ENCODE peak calls at places on chromosomes 16 and 17, in nine cellular contexts. One of them, this sample, is unnamed.

GRCh38 chr16:84699147-84699711 is 571 bp upstream of the USP10 start:
- DNase-seq in mesenchymal stem cell: no peak
- DNase-seq in Right ventricle myocardium superior: no peak
- DNase-seq in fibroblast of lung: no peak
- DNase-seq in AG20443: no peak
- DNase-seq in CD8-positive, alpha-beta T cell: no peak
- DNase-seq in hepatic stellate cell: no peak
- DNase-seq in progenitor cell of endocrine pancreas: no peak
- DNase-seq in anterior cingulate cortex: no peak
- DNase-seq in this sample: no peak

GRCh38 chr17:22703786-22704441 is 1011.6 kb downstream of the KCNJ18 start:
- DNase-seq in progenitor cell of endocrine pancreas: no peak
- DNase-seq in fibroblast of lung: no peak
- DNase-seq in AG20443: peak
- DNase-seq in CD8-positive, alpha-beta T cell: no peak
- DNase-seq in Right ventricle myocardium superior: no peak
- DNase-seq in anterior cingulate cortex: no peak
- DNase-seq in mesenchymal stem cell: no peak
- DNase-seq in hepatic stellate cell: no peak
- DNase-seq in this sample: no peak

GRCh38 chr17:48541574-48542113 is 3.3 kb downstream of the HOXB2 start:
- DNase-seq in progenitor cell of endocrine pancreas: no peak
- DNase-seq in anterior cingulate cortex: no peak
- DNase-seq in Right ventricle myocardium superior: peak
- DNase-seq in mesenchymal stem cell: peak
- DNase-seq in AG20443: peak
- DNase-seq in fibroblast of lung: no peak
- DNase-seq in CD8-positive, alpha-beta T cell: peak
- DNase-seq in hepatic stellate cell: peak
- DNase-seq in this sample: peak

GRCh38 chr17:2071024-2071385 is 16.1 kb downstream of the HIC1 start:
- DNase-seq in Right ventricle myocardium superior: no peak
- DNase-seq in anterior cingulate cortex: no peak
- DNase-seq in CD8-positive, alpha-beta T cell: no peak
- DNase-seq in fibroblast of lung: no peak
- DNase-seq in AG20443: no peak
- DNase-seq in hepatic stellate cell: no peak
- DNase-seq in progenitor cell of endocrine pancreas: no peak
- DNase-seq in mesenchymal stem cell: no peak
- DNase-seq in this sample: no peak

GRCh38 chr16:59181821-59182420 is 447.8 kb upstream of the GOT2 start:
- DNase-seq in hepatic stellate cell: no peak
- DNase-seq in anterior cingulate cortex: no peak
- DNase-seq in Right ventricle myocardium superior: peak
- DNase-seq in AG20443: no peak
- DNase-seq in CD8-positive, alpha-beta T cell: no peak
- DNase-seq in mesenchymal stem cell: no peak
- DNase-seq in fibroblast of lung: no peak
- DNase-seq in progenitor cell of endocrine pancreas: no peak
- DNase-seq in this sample: no peak

GRCh38 chr17:83155128-83156081 is 76.0 kb downstream of the METRNL start:
- DNase-seq in anterior cingulate cortex: no peak
- DNase-seq in CD8-positive, alpha-beta T cell: peak
- DNase-seq in fibroblast of lung: peak
- DNase-seq in AG20443: peak
- DNase-seq in Right ventricle myocardium superior: peak
- DNase-seq in progenitor cell of endocrine pancreas: no peak
- DNase-seq in hepatic stellate cell: no peak
- DNase-seq in mesenchymal stem cell: no peak
- DNase-seq in this sample: peak

GRCh38 chr17:76124582-76125390 is 16.3 kb downstream of the FOXJ1 start:
- DNase-seq in anterior cingulate cortex: no peak
- DNase-seq in mesenchymal stem cell: no peak
- DNase-seq in fibroblast of lung: no peak
- DNase-seq in CD8-positive, alpha-beta T cell: no peak
- DNase-seq in Right ventricle myocardium superior: no peak
- DNase-seq in progenitor cell of endocrine pancreas: no peak
- DNase-seq in hepatic stellate cell: no peak
- DNase-seq in AG20443: no peak
- DNase-seq in this sample: no peak

GRCh38 chr17:80389011-80389995 is 25.7 kb upstream of the ENDOV start:
- DNase-seq in CD8-positive, alpha-beta T cell: no peak
- DNase-seq in anterior cingulate cortex: no peak
- DNase-seq in hepatic stellate cell: no peak
- DNase-seq in AG20443: no peak
- DNase-seq in fibroblast of lung: peak
- DNase-seq in Right ventricle myocardium superior: no peak
- DNase-seq in mesenchymal stem cell: no peak
- DNase-seq in progenitor cell of endocrine pancreas: no peak
- DNase-seq in this sample: no peak

GRCh38 chr17:36722121-36722902 is 120.9 kb downstream of the MRM1 start:
- DNase-seq in mesenchymal stem cell: peak
- DNase-seq in fibroblast of lung: peak
- DNase-seq in Right ventricle myocardium superior: peak
- DNase-seq in anterior cingulate cortex: peak
- DNase-seq in AG20443: peak
- DNase-seq in hepatic stellate cell: no peak
- DNase-seq in progenitor cell of endocrine pancreas: peak
- DNase-seq in CD8-positive, alpha-beta T cell: peak
- DNase-seq in this sample: peak

GRCh38 chr17:80504671-80505413 is 28.4 kb upstream of the NPTX1 start:
- DNase-seq in mesenchymal stem cell: peak
- DNase-seq in Right ventricle myocardium superior: no peak
- DNase-seq in progenitor cell of endocrine pancreas: no peak
- DNase-seq in fibroblast of lung: peak
- DNase-seq in AG20443: peak
- DNase-seq in anterior cingulate cortex: no peak
- DNase-seq in CD8-positive, alpha-beta T cell: no peak
- DNase-seq in hepatic stellate cell: peak
- DNase-seq in this sample: peak

GRCh38 chr17:78375401-78376079 is 2.9 kb upstream of the PGS1 start:
- DNase-seq in Right ventricle myocardium superior: peak
- DNase-seq in progenitor cell of endocrine pancreas: no peak
- DNase-seq in mesenchymal stem cell: peak
- DNase-seq in fibroblast of lung: peak
- DNase-seq in AG20443: peak
- DNase-seq in hepatic stellate cell: peak
- DNase-seq in anterior cingulate cortex: no peak
- DNase-seq in CD8-positive, alpha-beta T cell: no peak
- DNase-seq in this sample: peak

GRCh38 chr17:31433091-31433790 is 41.8 kb downstream of the RAB11FIP4 start:
- DNase-seq in mesenchymal stem cell: no peak
- DNase-seq in hepatic stellate cell: no peak
- DNase-seq in CD8-positive, alpha-beta T cell: peak
- DNase-seq in anterior cingulate cortex: no peak
- DNase-seq in progenitor cell of endocrine pancreas: no peak
- DNase-seq in AG20443: no peak
- DNase-seq in fibroblast of lung: no peak
- DNase-seq in Right ventricle myocardium superior: no peak
- DNase-seq in this sample: no peak

GRCh38 chr17:79008666-79009387 is 737 bp downstream of the CANT1 start:
- DNase-seq in progenitor cell of endocrine pancreas: no peak
- DNase-seq in anterior cingulate cortex: no peak
- DNase-seq in AG20443: no peak
- DNase-seq in hepatic stellate cell: no peak
- DNase-seq in Right ventricle myocardium superior: peak
- DNase-seq in fibroblast of lung: no peak
- DNase-seq in mesenchymal stem cell: no peak
- DNase-seq in CD8-positive, alpha-beta T cell: no peak
- DNase-seq in this sample: no peak

GRCh38 chr17:68851875-68852274 is 103.3 kb downstream of the ABCA8 start:
- DNase-seq in mesenchymal stem cell: no peak
- DNase-seq in Right ventricle myocardium superior: no peak
- DNase-seq in AG20443: no peak
- DNase-seq in CD8-positive, alpha-beta T cell: no peak
- DNase-seq in hepatic stellate cell: no peak
- DNase-seq in anterior cingulate cortex: no peak
- DNase-seq in fibroblast of lung: no peak
- DNase-seq in progenitor cell of endocrine pancreas: no peak
- DNase-seq in this sample: no peak

GRCh38 chr17:76051071-76051467 is 21.2 kb downstream of the SRP68 start:
- DNase-seq in hepatic stellate cell: no peak
- DNase-seq in Right ventricle myocardium superior: no peak
- DNase-seq in progenitor cell of endocrine pancreas: no peak
- DNase-seq in mesenchymal stem cell: no peak
- DNase-seq in CD8-positive, alpha-beta T cell: no peak
- DNase-seq in anterior cingulate cortex: no peak
- DNase-seq in AG20443: no peak
- DNase-seq in fibroblast of lung: peak
- DNase-seq in this sample: no peak

GRCh38 chr17:48544356-48545021 is 420 bp downstream of the HOXB2 start:
- DNase-seq in mesenchymal stem cell: peak
- DNase-seq in progenitor cell of endocrine pancreas: no peak
- DNase-seq in CD8-positive, alpha-beta T cell: peak
- DNase-seq in AG20443: peak
- DNase-seq in fibroblast of lung: peak
- DNase-seq in anterior cingulate cortex: no peak
- DNase-seq in Right ventricle myocardium superior: peak
- DNase-seq in hepatic stellate cell: peak
- DNase-seq in this sample: peak

GRCh38 chr17:67467500-67468481 is 90.7 kb downstream of the PITPNC1 start:
- DNase-seq in anterior cingulate cortex: no peak
- DNase-seq in Right ventricle myocardium superior: no peak
- DNase-seq in hepatic stellate cell: no peak
- DNase-seq in mesenchymal stem cell: no peak
- DNase-seq in fibroblast of lung: no peak
- DNase-seq in CD8-positive, alpha-beta T cell: peak
- DNase-seq in progenitor cell of endocrine pancreas: no peak
- DNase-seq in AG20443: peak
- DNase-seq in this sample: no peak

GRCh38 chr17:608911-609882 is 105.4 kb downstream of the VPS53 start:
- DNase-seq in Right ventricle myocardium superior: no peak
- DNase-seq in hepatic stellate cell: no peak
- DNase-seq in fibroblast of lung: peak
- DNase-seq in progenitor cell of endocrine pancreas: no peak
- DNase-seq in anterior cingulate cortex: no peak
- DNase-seq in CD8-positive, alpha-beta T cell: no peak
- DNase-seq in mesenchymal stem cell: no peak
- DNase-seq in AG20443: no peak
- DNase-seq in this sample: no peak

GRCh38 chr17:76879691-76880090 is 11.5 kb downstream of the MGAT5B start:
- DNase-seq in progenitor cell of endocrine pancreas: no peak
- DNase-seq in Right ventricle myocardium superior: no peak
- DNase-seq in fibroblast of lung: peak
- DNase-seq in AG20443: no peak
- DNase-seq in mesenchymal stem cell: no peak
- DNase-seq in hepatic stellate cell: no peak
- DNase-seq in anterior cingulate cortex: no peak
- DNase-seq in CD8-positive, alpha-beta T cell: no peak
- DNase-seq in this sample: no peak

GRCh38 chr17:41775394-41776226 is 10.9 kb downstream of the JUP start:
- DNase-seq in Right ventricle myocardium superior: peak
- DNase-seq in AG20443: no peak
- DNase-seq in progenitor cell of endocrine pancreas: no peak
- DNase-seq in fibroblast of lung: no peak
- DNase-seq in hepatic stellate cell: no peak
- DNase-seq in CD8-positive, alpha-beta T cell: no peak
- DNase-seq in mesenchymal stem cell: no peak
- DNase-seq in anterior cingulate cortex: peak
- DNase-seq in this sample: no peak